ENCODE peak calls at places on chromosomes 6 and 20, in five cellular contexts. A, I, W, M and G are unnamed samples.

GRCh38 chr6:113856011-113856551 is 1.1 kb upstream of the MARCKS start:
- DNase-seq in A (peak), I (peak), W (no peak), M (peak), G (no peak)

GRCh38 chr6:148629197-148629909 is 117.5 kb upstream of the UST start:
- DNase-seq in A (peak), I (no peak), W (no peak), M (peak), G (peak)

GRCh38 chr20:33947709-33948295 is 45.9 kb upstream of the RALY start:
- DNase-seq in A (peak), I (peak), W (no peak), M (peak), G (peak)

GRCh38 chr20:19986419-19986818 is 30.7 kb upstream of the NAA20 start:
- DNase-seq in A (no peak), I (no peak), W (no peak), M (peak), G (no peak)

GRCh38 chr20:31488171-31488570 is 13.1 kb downstream of the REM1 start:
- DNase-seq in A (no peak), I (no peak), W (no peak), M (no peak), G (no peak)

GRCh38 chr6:115666997-115667396 is 393.7 kb downstream of the FRK start:
- DNase-seq in A (no peak), I (no peak), W (no peak), M (no peak), G (no peak)

GRCh38 chr6:31734703-31735500 is 1.4 kb downstream of the CLIC1 start:
- DNase-seq in A (peak), I (peak), W (no peak), M (peak), G (peak)

GRCh38 chr6:20876016-20876415 is 341.8 kb downstream of the CDKAL1 start:
- DNase-seq in A (peak), I (peak), W (no peak), M (peak), G (no peak)

GRCh38 chr6:154302111-154302752 is 54.4 kb downstream of the IPCEF1 start:
- DNase-seq in A (peak), I (no peak), W (no peak), M (peak), G (no peak)

GRCh38 chr20:64051532-64052325 is 2.3 kb upstream of the SOX18 start:
- DNase-seq in A (no peak), I (no peak), W (no peak), M (no peak), G (no peak)

GRCh38 chr20:63585616-63586565 is 11.9 kb upstream of the HELZ2 start:
- DNase-seq in A (no peak), I (no peak), W (no peak), M (no peak), G (no peak)

GRCh38 chr6:36834576-36835293 is 4.5 kb downstream of the CPNE5 start:
- DNase-seq in A (no peak), I (no peak), W (no peak), M (no peak), G (no peak)

GRCh38 chr6:6998194-6998569 is 109.6 kb upstream of the RREB1 start:
- DNase-seq in A (no peak), I (no peak), W (no peak), M (peak), G (no peak)

GRCh38 chr6:21666200-21666671 is 72.7 kb downstream of the SOX4 start:
- DNase-seq in A (no peak), I (no peak), W (no peak), M (no peak), G (no peak)

GRCh38 chr20:49674383-49675352 is 39.0 kb downstream of the B4GALT5 start:
- DNase-seq in A (peak), I (peak), W (no peak), M (peak), G (no peak)

GRCh38 chr20:33209789-33210188 is 7.4 kb upstream of the BPIFA3 start:
- DNase-seq in A (peak), I (peak), W (no peak), M (peak), G (peak)

GRCh38 chr20:38893485-38894090 is 32.6 kb upstream of the FAM83D start:
- DNase-seq in A (peak), I (peak), W (peak), M (peak), G (peak)

GRCh38 chr6:127402890-127403617 is 56.1 kb downstream of the KIAA0408 start:
- DNase-seq in A (no peak), I (no peak), W (no peak), M (no peak), G (no peak)

GRCh38 chr6:31525932-31526591 is 2.7 kb upstream of the MCCD1 start:
- DNase-seq in A (peak), I (no peak), W (no peak), M (peak), G (no peak)

GRCh38 chr20:16352321-16352720 is 220.9 kb downstream of the KIF16B start:
- DNase-seq in A (no peak), I (no peak), W (no peak), M (no peak), G (no peak)

GRCh38 chr20:48406462-48407235 is 421.1 kb downstream of the PREX1 start:
- DNase-seq in A (no peak), I (no peak), W (no peak), M (no peak), G (no peak)

GRCh38 chr6:34745277-34746103 is 11.8 kb upstream of the SNRPC start:
- DNase-seq in A (peak), I (peak), W (no peak), M (peak), G (no peak)

GRCh38 chr6:7200598-7201443 is 93.1 kb downstream of the RREB1 start:
- DNase-seq in A (no peak), I (peak), W (no peak), M (no peak), G (no peak)

GRCh38 chr6:127952831-127953230 is 52.0 kb upstream of the THEMIS start:
- DNase-seq in A (no peak), I (no peak), W (no peak), M (no peak), G (no peak)

GRCh38 chr6:3213334-3213695 is 14.1 kb downstream of the TUBB2B start:
- DNase-seq in A (no peak), I (no peak), W (no peak), M (no peak), G (no peak)

GRCh38 chr6:19394051-19394450 is 443.1 kb upstream of the ID4 start:
- DNase-seq in A (no peak), I (no peak), W (no peak), M (no peak), G (no peak)

GRCh38 chr6:12182676-12183075 is 107.5 kb upstream of the EDN1 start:
- DNase-seq in A (no peak), I (no peak), W (no peak), M (peak), G (no peak)

GRCh38 chr6:73285674-73286283 is 22.8 kb upstream of the KHDC1 start:
- DNase-seq in A (peak), I (peak), W (no peak), M (peak), G (no peak)

GRCh38 chr6:79949235-79949634 is 1.9 kb upstream of the ELOVL4 start:
- DNase-seq in A (peak), I (peak), W (peak), M (peak), G (peak)

GRCh38 chr6:99801805-99802204 is 192.2 kb downstream of the MCHR2 start:
- DNase-seq in A (no peak), I (no peak), W (no peak), M (no peak), G (no peak)

GRCh38 chr6:90048191-90048969 is 154.1 kb downstream of the GJA10 start:
- DNase-seq in A (no peak), I (no peak), W (no peak), M (no peak), G (peak)

GRCh38 chr6:169162249-169162967 is 91.2 kb downstream of the THBS2 start:
- DNase-seq in A (no peak), I (no peak), W (no peak), M (no peak), G (no peak)

GRCh38 chr6:157056275-157056674 is 267.0 kb downstream of the TMEM242 start:
- DNase-seq in A (no peak), I (no peak), W (no peak), M (no peak), G (no peak)